ENCODE peak calls at places on chromosome 20, in seven cellular contexts. A is stimulated activated CD8-positive, alpha-beta memory T cell treated with anti-CD3 and anti-CD28 coated beads, Interleukin-15, amount 100 ng/mL, for 24 hours; Q is fibroblast of gingiva; L is activated T-cell treated with anti-CD3 and anti-CD28 coated beads for 1 hour; R is CD8-positive, alpha-beta memory T cell; F is cardiac fibroblast; Y is germinal center. U is an unnamed sample.

GRCh38 chr20:13443690-13444089 is 195.0 kb downstream of the TASP1 start:
- DNase-seq in A (no peak), Q (no peak), L (no peak), R (no peak), F (no peak), Y (no peak), U (no peak)

GRCh38 chr20:63915471-63915870 is 20.5 kb downstream of the DNAJC5 start:
- DNase-seq in A (no peak), Q (no peak), L (no peak), R (no peak), F (no peak), Y (no peak), U (no peak)

GRCh38 chr20:48999890-49000870 is 45.9 kb upstream of the CSE1L start:
- DNase-seq in A (no peak), Q (no peak), L (no peak), R (no peak), F (no peak), Y (no peak), U (no peak)

GRCh38 chr20:31719644-31720485 is 2.8 kb downstream of the BCL2L1 start:
- DNase-seq in A (no peak), Q (no peak), L (no peak), R (no peak), F (no peak), Y (peak; percentile 5), U (peak; percentile 53)

GRCh38 chr20:61523145-61523544 is 271.1 kb downstream of the CDH4 start:
- DNase-seq in A (no peak), Q (no peak), L (no peak), R (no peak), F (no peak), Y (no peak), U (no peak)

GRCh38 chr20:18504479-18505060 is 3.2 kb upstream of the SEC23B start:
- DNase-seq in A (no peak), Q (peak; percentile 41), L (no peak), R (no peak), F (peak; percentile 75), Y (no peak), U (peak; percentile 55)

GRCh38 chr20:18005990-18006364 is 37.2 kb downstream of the MGME1 start:
- DNase-seq in A (no peak), Q (no peak), L (no peak), R (no peak), F (no peak), Y (no peak), U (peak; percentile 65)

GRCh38 chr20:20199338-20200160 is 147.2 kb downstream of the CFAP61 start:
- DNase-seq in A (no peak), Q (no peak), L (no peak), R (no peak), F (no peak), Y (no peak), U (no peak)

GRCh38 chr20:19253316-19253715 is 40.9 kb downstream of the SLC24A3 start:
- DNase-seq in A (no peak), Q (peak; percentile 20), L (no peak), R (no peak), F (no peak), Y (no peak), U (no peak)

GRCh38 chr20:24164360-24164759 is 175.8 kb upstream of the GGTLC1 start:
- DNase-seq in A (no peak), Q (no peak), L (no peak), R (peak; percentile 16), F (peak; percentile 20), Y (no peak), U (peak; percentile 41)

GRCh38 chr20:50434653-50435396 is 75.4 kb upstream of the PTPN1 start:
- DNase-seq in A (no peak), Q (peak; percentile 90), L (no peak), R (no peak), F (peak; percentile 84), Y (no peak), U (peak; percentile 91)

GRCh38 chr20:34109442-34109841 is 2.6 kb downstream of the EIF2S2 start:
- DNase-seq in A (no peak), Q (no peak), L (no peak), R (no peak), F (no peak), Y (no peak), U (no peak)

GRCh38 chr20:7383218-7383617 is 557.0 kb downstream of the HAO1 start:
- DNase-seq in A (no peak), Q (no peak), L (no peak), R (no peak), F (no peak), Y (no peak), U (no peak)

GRCh38 chr20:25198663-25199363 is 3.3 kb downstream of the ENTPD6 start:
- DNase-seq in A (no peak), Q (no peak), L (no peak), R (no peak), F (no peak), Y (no peak), U (no peak)

GRCh38 chr20:10040070-10040970 is 5.5 kb downstream of the ANKEF1 start:
- DNase-seq in A (no peak), Q (peak; percentile 50), L (no peak), R (no peak), F (peak; percentile 25), Y (no peak), U (peak; percentile 31)

GRCh38 chr20:20664795-20665194 is 47.6 kb downstream of the RALGAPA2 start:
- DNase-seq in A (no peak), Q (peak; percentile 11), L (no peak), R (no peak), F (peak; percentile 47), Y (no peak), U (peak; percentile 52)

GRCh38 chr20:11676618-11677289 is 240.9 kb upstream of the BTBD3 start:
- DNase-seq in A (no peak), Q (peak; percentile 38), L (no peak), R (no peak), F (peak; percentile 63), Y (no peak), U (peak; percentile 68)

GRCh38 chr20:568097-568864 is 24.7 kb upstream of the CSNK2A1 start:
- DNase-seq in A (no peak), Q (no peak), L (no peak), R (no peak), F (no peak), Y (no peak), U (no peak)

GRCh38 chr20:33910529-33911327 is 83.0 kb upstream of the RALY start:
- DNase-seq in A (no peak), Q (no peak), L (no peak), R (no peak), F (no peak), Y (no peak), U (no peak)

GRCh38 chr20:63498950-63499332 is at the start of gene EEF1A2:
- DNase-seq in A (no peak), Q (no peak), L (peak; percentile 49), R (peak; percentile 57), F (no peak), Y (peak; percentile 67), U (no peak)

GRCh38 chr20:23049933-23050838 is 714 bp upstream of the THBD start:
- DNase-seq in A (no peak), Q (no peak), L (no peak), R (no peak), F (no peak), Y (no peak), U (peak; percentile 51)

GRCh38 chr20:38805958-38806854 is 709 bp downstream of the PPP1R16B start:
- DNase-seq in A (peak; percentile 15), Q (no peak), L (peak; percentile 31), R (peak; percentile 60), F (no peak), Y (peak; percentile 43), U (no peak)

GRCh38 chr20:59174975-59175374 is 11.4 kb downstream of the ZNF831 start:
- DNase-seq in A (no peak), Q (no peak), L (no peak), R (peak; percentile 40), F (no peak), Y (no peak), U (no peak)

GRCh38 chr20:51042064-51042463 is 19.2 kb upstream of the KCNG1 start:
- DNase-seq in A (no peak), Q (no peak), L (no peak), R (no peak), F (no peak), Y (no peak), U (no peak)

GRCh38 chr20:53679597-53680309 is 86.1 kb upstream of the ZNF217 start:
- DNase-seq in A (no peak), Q (no peak), L (no peak), R (no peak), F (no peak), Y (no peak), U (no peak)

GRCh38 chr20:37986873-37987601 is 46.2 kb downstream of the TTI1 start:
- DNase-seq in A (no peak), Q (peak; percentile 91), L (no peak), R (no peak), F (peak; percentile 39), Y (no peak), U (no peak)

GRCh38 chr20:23350855-23351838 is 556 bp downstream of the NXT1 start:
- DNase-seq in A (peak; percentile 18), Q (no peak), L (peak; percentile 46), R (peak; percentile 66), F (peak; percentile 36), Y (peak; percentile 45), U (peak; percentile 55)

GRCh38 chr20:42063176-42063575 is 445.0 kb upstream of the CHD6 start:
- DNase-seq in A (no peak), Q (no peak), L (no peak), R (no peak), F (no peak), Y (no peak), U (no peak)

GRCh38 chr20:57389695-57390603 is 1.2 kb upstream of the RBM38 start:
- DNase-seq in A (peak; percentile 52), Q (no peak), L (no peak), R (peak; percentile 69), F (no peak), Y (peak; percentile 48), U (peak; percentile 36)

GRCh38 chr20:51767867-51768758 is at the start of gene ATP9A:
- DNase-seq in A (no peak), Q (peak; percentile 28), L (no peak), R (no peak), F (peak; percentile 41), Y (no peak), U (peak; percentile 36)

GRCh38 chr20:967796-968742 is 34.0 kb downstream of the RSPO4 start:
- DNase-seq in A (no peak), Q (peak; percentile 36), L (no peak), R (no peak), F (peak; percentile 42), Y (peak; percentile 43), U (peak; percentile 56)

GRCh38 chr20:61640171-61640570 is 388.1 kb downstream of the CDH4 start:
- DNase-seq in A (no peak), Q (no peak), L (no peak), R (no peak), F (peak; percentile 2), Y (no peak), U (peak; percentile 48)

GRCh38 chr20:38108438-38109024 is 56.5 kb downstream of the TGM2 start:
- DNase-seq in A (no peak), Q (peak; percentile 70), L (no peak), R (no peak), F (peak; percentile 80), Y (no peak), U (peak; percentile 63)

GRCh38 chr20:5397418-5397817 is 80.7 kb upstream of the PROKR2 start:
- DNase-seq in A (no peak), Q (no peak), L (no peak), R (no peak), F (no peak), Y (no peak), U (no peak)

GRCh38 chr20:3515379-3516175 is 44.8 kb downstream of the ATRN start:
- DNase-seq in A (no peak), Q (no peak), L (no peak), R (no peak), F (no peak), Y (no peak), U (peak; percentile 23)

GRCh38 chr20:59821788-59822187 is 111.6 kb downstream of the SYCP2 start:
- DNase-seq in A (no peak), Q (no peak), L (no peak), R (no peak), F (no peak), Y (no peak), U (no peak)

GRCh38 chr20:2524435-2525272 is 11.7 kb upstream of the TMC2 start:
- DNase-seq in A (peak; percentile 94), Q (peak; percentile 66), L (peak; percentile 92), R (peak; percentile 89), F (peak; percentile 87), Y (peak; percentile 85), U (peak; percentile 80)

GRCh38 chr20:57387463-57387862 is 3.7 kb upstream of the RBM38 start:
- DNase-seq in A (no peak), Q (no peak), L (no peak), R (no peak), F (no peak), Y (no peak), U (no peak)

U was measured in choroid plexus epithelial cell.